ENCODE peak calls at places on chromosomes 4 and X, in ten cellular contexts. C is activated CD4-positive, alpha-beta T cell treated with anti-CD3 and anti-CD28 coated beads, Interleukin-2, amount 10 ng/mL, durations not matched to agents 7 days and 5 days; D is naive thymus-derived CD4-positive, alpha-beta T cell; G is iris pigment epithelial cell; O is posterior cingulate gyrus; I is NB4; T is ovary; Q is NCI-H1092 treated with DMSO at 0.1 percent for 48 hours; B is amniotic epithelial cell; Z is NCI-H1105. V is an unnamed sample.

GRCh38 chr4:33649015-33649414 is 2595.3 kb downstream of the ARAP2 start:
- DNase-seq in G (peak), Z (no peak), Q (no peak), B (peak), T (no peak), D (no peak), O (no peak), C (no peak), I (peak), V (no peak)

GRCh38 chr4:100076753-100077152 is 113.5 kb downstream of the DDIT4L start:
- DNase-seq in Z (no peak), B (no peak), Q (no peak), O (no peak), D (no peak), T (no peak), C (no peak), I (peak), G (no peak), V (no peak)

GRCh38 chr4:111802191-111802590 is 343.1 kb upstream of the FAM241A start:
- DNase-seq in Z (no peak), D (no peak), T (no peak), Q (no peak), I (peak), B (peak), C (no peak), G (peak), O (no peak), V (no peak)

GRCh38 chrX:17440258-17440657 is 65.3 kb downstream of the NHS start:
- DNase-seq in B (no peak), O (no peak), T (no peak), D (no peak), Q (no peak), Z (no peak), G (no peak), I (no peak), C (no peak), V (no peak)

GRCh38 chrX:149074429-149074828 is 430.7 kb downstream of the IDS start:
- DNase-seq in Z (no peak), O (no peak), D (no peak), G (no peak), T (no peak), C (peak), B (peak), I (peak), Q (no peak), V (no peak)

GRCh38 chr4:1460967-1461868 is 55.0 kb upstream of the NKX1-1 start:
- DNase-seq in D (no peak), Q (no peak), Z (no peak), B (no peak), G (no peak), C (no peak), I (no peak), T (peak), O (no peak), V (no peak)

GRCh38 chrX:83845397-83845796 is 15.5 kb upstream of the CYLC1 start:
- DNase-seq in D (no peak), T (no peak), Q (peak), Z (peak), I (peak), G (peak), C (no peak), O (peak), B (peak), V (peak)

GRCh38 chr4:2085496-2085901 is 26.4 kb downstream of the NAT8L start:
- DNase-seq in I (no peak), O (no peak), B (no peak), G (no peak), D (no peak), Q (no peak), Z (no peak), C (no peak), T (peak), V (no peak)

GRCh38 chr4:107098403-107098802 is 62.3 kb upstream of the DKK2 start:
- DNase-seq in O (no peak), Q (no peak), I (no peak), G (no peak), C (no peak), B (no peak), D (no peak), T (no peak), Z (peak), V (no peak)

GRCh38 chrX:2690856-2691542 is at the start of gene CD99:
- DNase-seq in O (peak), B (peak), C (peak), Q (no peak), T (peak), I (peak), G (peak), D (peak), Z (no peak), V (no peak)

GRCh38 chrX:149630681-149631292 is 805 bp downstream of the TMEM185A start:
- DNase-seq in Q (peak), C (no peak), I (peak), O (no peak), D (no peak), B (peak), G (peak), Z (no peak), T (no peak), V (no peak)

GRCh38 chrX:19956923-19957322 is 33.9 kb downstream of the BCLAF3 start:
- DNase-seq in C (no peak), G (no peak), B (no peak), D (no peak), Z (no peak), O (no peak), I (no peak), Q (no peak), T (no peak), V (no peak)

GRCh38 chrX:124344246-124344645 is 2.1 kb upstream of the SH2D1A start:
- DNase-seq in Z (no peak), D (no peak), Q (no peak), O (no peak), B (no peak), G (no peak), I (no peak), T (no peak), C (no peak), V (no peak)

GRCh38 chr4:109559625-109559982 is 442 bp upstream of the MCUB start:
- DNase-seq in I (no peak), G (peak), C (peak), O (no peak), Q (no peak), T (peak), Z (no peak), B (peak), D (no peak), V (no peak)

V was measured in NCI-H2107.